ENCODE peak calls at places on chromosomes 5 and 9, in nine cellular contexts. J, H, V, I, Z, A, Q, N and E are unnamed samples.

GRCh38 chr5:124157320-124157719 is 589.1 kb downstream of the ZNF608 start:
- DNase-seq in Z (no peak), I (no peak), H (no peak), J (no peak), N (no peak), V (no peak), Q (no peak), A (no peak), E (no peak)

GRCh38 chr5:95725071-95725820 is 5.9 kb upstream of the RHOBTB3 start:
- DNase-seq in Q (no peak), V (no peak), N (no peak), H (no peak), Z (no peak), A (no peak), J (no peak), I (no peak), E (no peak)

GRCh38 chr5:119385136-119386128 is 29.6 kb downstream of the TNFAIP8 start:
- DNase-seq in Q (no peak), Z (no peak), H (peak), V (no peak), N (no peak), J (no peak), I (no peak), A (no peak), E (no peak)

GRCh38 chr9:113361304-113362018 is 12.1 kb downstream of the BSPRY start:
- DNase-seq in N (peak), Q (no peak), H (no peak), Z (no peak), I (no peak), A (no peak), V (no peak), J (no peak), E (no peak)

GRCh38 chr5:135543151-135543818 is 7.5 kb upstream of the NEUROG1 start:
- DNase-seq in A (no peak), I (no peak), N (no peak), H (no peak), V (no peak), Z (no peak), Q (no peak), J (no peak), E (no peak)

GRCh38 chr5:168187599-168187998 is 103.8 kb upstream of the WWC1 start:
- DNase-seq in A (no peak), V (no peak), H (no peak), N (no peak), Z (no peak), J (no peak), I (no peak), Q (no peak), E (no peak)

GRCh38 chr9:98942906-98943681 is 613 bp upstream of the COL15A1 start:
- DNase-seq in H (no peak), Q (no peak), A (no peak), N (no peak), Z (no peak), V (no peak), J (no peak), I (no peak), E (no peak)

GRCh38 chr9:8817335-8817734 is 1017.8 kb upstream of the DMAC1 start:
- DNase-seq in H (no peak), N (no peak), J (no peak), I (no peak), A (no peak), V (no peak), Q (no peak), Z (no peak), E (no peak)

GRCh38 chr9:70865471-70865870 is 255.9 kb downstream of the TRPM3 start:
- DNase-seq in J (no peak), V (no peak), N (no peak), A (no peak), Z (no peak), H (no peak), I (no peak), Q (no peak), E (no peak)

GRCh38 chr5:139974661-139975060 is 68.4 kb downstream of the NRG2 start:
- DNase-seq in H (peak), Z (no peak), A (no peak), I (no peak), J (no peak), Q (no peak), V (no peak), N (no peak), E (no peak)

GRCh38 chr5:168224110-168224509 is 67.3 kb upstream of the WWC1 start:
- DNase-seq in H (no peak), J (no peak), Q (no peak), A (no peak), Z (no peak), N (no peak), I (no peak), V (no peak), E (no peak)